ENCODE peak calls at places on chromosome 9, in six cellular contexts. N, L, G, K, P and V are unnamed samples.
A peak's percentile ranks its signal among the peaks of the same experiment; 100 is the strongest.

GRCh38 chr9:127786773-127787123 is 914 bp downstream of the CDK9 start:
- DNase-seq in N (no peak), L (no peak), G (peak; percentile 31), K (no peak), P (no peak), V (no peak)

GRCh38 chr9:120910643-120911042 is 16.0 kb downstream of the TRAF1 start:
- DNase-seq in N (no peak), L (no peak), G (no peak), K (no peak), P (no peak), V (no peak)

GRCh38 chr9:107335331-107335730 is 52.3 kb downstream of the RAD23B start:
- DNase-seq in N (no peak), L (no peak), G (no peak), K (no peak), P (no peak), V (no peak)

GRCh38 chr9:98678244-98678842 is 30.4 kb downstream of the GABBR2 start:
- DNase-seq in N (no peak), L (no peak), G (peak; percentile 23), K (no peak), P (no peak), V (no peak)

GRCh38 chr9:109190151-109190550 is 23.1 kb upstream of the FRRS1L start:
- DNase-seq in N (no peak), L (no peak), G (no peak), K (no peak), P (no peak), V (no peak)

GRCh38 chr9:8816361-8816760 is 1016.8 kb upstream of the DMAC1 start:
- DNase-seq in N (no peak), L (no peak), G (no peak), K (no peak), P (no peak), V (no peak)

GRCh38 chr9:15144567-15145174 is 162.3 kb downstream of the TTC39B start:
- DNase-seq in N (no peak), L (no peak), G (peak; percentile 58), K (no peak), P (no peak), V (no peak)

GRCh38 chr9:23606107-23606506 is 219.9 kb downstream of the ELAVL2 start:
- DNase-seq in N (no peak), L (no peak), G (no peak), K (no peak), P (no peak), V (no peak)

GRCh38 chr9:1869843-1870242 is 145.3 kb upstream of the SMARCA2 start:
- DNase-seq in N (no peak), L (no peak), G (peak; percentile 67), K (no peak), P (no peak), V (peak; percentile 58)

GRCh38 chr9:16921855-16922254 is 51.4 kb upstream of the BNC2 start:
- DNase-seq in N (no peak), L (no peak), G (peak; percentile 0), K (no peak), P (no peak), V (no peak)

GRCh38 chr9:115209601-115210306 is 91.8 kb upstream of the TNC start:
- DNase-seq in N (no peak), L (no peak), G (no peak), K (no peak), P (no peak), V (no peak)

GRCh38 chr9:120925535-120926396 is 830 bp downstream of the TRAF1 start:
- DNase-seq in N (no peak), L (peak; percentile 44), G (no peak), K (no peak), P (no peak), V (no peak)

GRCh38 chr9:98383758-98384157 is 128.3 kb upstream of the TBC1D2 start:
- DNase-seq in N (no peak), L (no peak), G (no peak), K (no peak), P (no peak), V (no peak)

GRCh38 chr9:92064711-92065110 is 50.5 kb downstream of the SPTLC1 start:
- DNase-seq in N (no peak), L (no peak), G (peak; percentile 6), K (no peak), P (no peak), V (no peak)

GRCh38 chr9:70387663-70388062 is 26.8 kb downstream of the KLF9 start:
- DNase-seq in N (no peak), L (no peak), G (no peak), K (no peak), P (no peak), V (no peak)

GRCh38 chr9:68678430-68678829 is 26.6 kb upstream of the PIP5K1B start:
- DNase-seq in N (no peak), L (no peak), G (peak; percentile 30), K (no peak), P (no peak), V (no peak)